ENCODE peak calls at places on chromosome 21, in six cellular contexts. One of them, this sample, is unnamed.

GRCh38 chr21:28944296-28944695 is 48.4 kb downstream of the LTN1 start:
- DNase-seq in SK-N-SH: no peak
- DNase-seq in GM12878: no peak
- DNase-seq in H1: no peak
- DNase-seq in K562: no peak
- DNase-seq in A549: no peak
- DNase-seq in this sample: peak

GRCh38 chr21:34834852-34835501 is 166.2 kb downstream of the CLIC6 start:
- DNase-seq in H1: no peak
- DNase-seq in K562: no peak
- DNase-seq in SK-N-SH: no peak
- DNase-seq in A549: no peak
- DNase-seq in GM12878: no peak
- DNase-seq in this sample: no peak

GRCh38 chr21:38913120-38913975 is 107.6 kb downstream of the ETS2 start:
- DNase-seq in GM12878: no peak
- DNase-seq in SK-N-SH: peak
- DNase-seq in K562: peak
- DNase-seq in H1: no peak
- DNase-seq in A549: peak
- DNase-seq in this sample: no peak

GRCh38 chr21:36149788-36150187 is 6.8 kb upstream of the DOP1B start:
- DNase-seq in K562: no peak
- DNase-seq in GM12878: no peak
- DNase-seq in SK-N-SH: no peak
- DNase-seq in H1: no peak
- DNase-seq in A549: no peak
- DNase-seq in this sample: no peak

GRCh38 chr21:44353200-44353970 is at the start of gene TRPM2:
- DNase-seq in K562: no peak
- DNase-seq in GM12878: no peak
- DNase-seq in SK-N-SH: no peak
- DNase-seq in H1: no peak
- DNase-seq in A549: no peak
- DNase-seq in this sample: no peak

GRCh38 chr21:40153351-40153750 is 286.1 kb downstream of the PCP4 start:
- DNase-seq in K562: no peak
- DNase-seq in H1: no peak
- DNase-seq in GM12878: no peak
- DNase-seq in A549: no peak
- DNase-seq in SK-N-SH: no peak
- DNase-seq in this sample: no peak

GRCh38 chr21:32726742-32727477 is 903 bp downstream of the SYNJ1 start:
- DNase-seq in SK-N-SH: peak
- DNase-seq in K562: peak
- DNase-seq in GM12878: no peak
- DNase-seq in A549: peak
- DNase-seq in H1: no peak
- DNase-seq in this sample: no peak

GRCh38 chr21:25838809-25839208 is 104.0 kb downstream of the GABPA start:
- DNase-seq in SK-N-SH: no peak
- DNase-seq in K562: no peak
- DNase-seq in A549: no peak
- DNase-seq in H1: no peak
- DNase-seq in GM12878: no peak
- DNase-seq in this sample: no peak

GRCh38 chr21:34830386-34831140 is 161.8 kb downstream of the CLIC6 start:
- DNase-seq in K562: no peak
- DNase-seq in H1: no peak
- DNase-seq in GM12878: no peak
- DNase-seq in A549: no peak
- DNase-seq in SK-N-SH: no peak
- DNase-seq in this sample: no peak

GRCh38 chr21:33433001-33433400 is 29.8 kb downstream of the IFNGR2 start:
- DNase-seq in A549: no peak
- DNase-seq in SK-N-SH: no peak
- DNase-seq in K562: no peak
- DNase-seq in H1: no peak
- DNase-seq in GM12878: no peak
- DNase-seq in this sample: no peak

GRCh38 chr21:21232320-21232719 is 234.1 kb downstream of the NCAM2 start:
- DNase-seq in SK-N-SH: peak
- DNase-seq in A549: no peak
- DNase-seq in K562: no peak
- DNase-seq in H1: no peak
- DNase-seq in GM12878: no peak
- DNase-seq in this sample: no peak

GRCh38 chr21:31813873-31814272 is 58.9 kb upstream of the HUNK start:
- DNase-seq in SK-N-SH: no peak
- DNase-seq in GM12878: no peak
- DNase-seq in A549: no peak
- DNase-seq in K562: peak
- DNase-seq in H1: no peak
- DNase-seq in this sample: no peak

GRCh38 chr21:20570824-20571232 is 427.4 kb upstream of the NCAM2 start:
- DNase-seq in GM12878: no peak
- DNase-seq in A549: no peak
- DNase-seq in K562: peak
- DNase-seq in SK-N-SH: no peak
- DNase-seq in H1: peak
- DNase-seq in this sample: no peak

GRCh38 chr21:19523731-19524130 is 1120.1 kb upstream of the TMPRSS15 start:
- DNase-seq in K562: no peak
- DNase-seq in H1: no peak
- DNase-seq in GM12878: no peak
- DNase-seq in SK-N-SH: no peak
- DNase-seq in A549: no peak
- DNase-seq in this sample: no peak

GRCh38 chr21:31873275-31873695 is 465 bp downstream of the HUNK start:
- DNase-seq in SK-N-SH: peak
- DNase-seq in K562: no peak
- DNase-seq in GM12878: no peak
- DNase-seq in A549: peak
- DNase-seq in H1: no peak
- DNase-seq in this sample: no peak

GRCh38 chr21:25895565-25896205 is 160.9 kb downstream of the GABPA start:
- DNase-seq in H1: no peak
- DNase-seq in A549: no peak
- DNase-seq in K562: peak
- DNase-seq in GM12878: no peak
- DNase-seq in SK-N-SH: peak
- DNase-seq in this sample: no peak

GRCh38 chr21:29431680-29432079 is 133.0 kb downstream of the BACH1 start:
- DNase-seq in K562: no peak
- DNase-seq in SK-N-SH: no peak
- DNase-seq in A549: no peak
- DNase-seq in GM12878: no peak
- DNase-seq in H1: no peak
- DNase-seq in this sample: no peak

GRCh38 chr21:33954395-33954794 is 38.8 kb upstream of the ATP5PO start:
- DNase-seq in GM12878: no peak
- DNase-seq in K562: no peak
- DNase-seq in A549: no peak
- DNase-seq in H1: no peak
- DNase-seq in SK-N-SH: no peak
- DNase-seq in this sample: no peak

GRCh38 chr21:33230518-33231324 is 983 bp downstream of the IFNAR2 start:
- DNase-seq in K562: peak
- DNase-seq in H1: peak
- DNase-seq in GM12878: no peak
- DNase-seq in SK-N-SH: peak
- DNase-seq in A549: peak
- DNase-seq in this sample: peak

GRCh38 chr21:38887062-38887686 is 81.4 kb downstream of the ETS2 start:
- DNase-seq in K562: no peak
- DNase-seq in SK-N-SH: no peak
- DNase-seq in GM12878: no peak
- DNase-seq in A549: no peak
- DNase-seq in H1: no peak
- DNase-seq in this sample: no peak

GRCh38 chr21:34126269-34126668 is 52.9 kb downstream of the MRPS6 start:
- DNase-seq in A549: no peak
- DNase-seq in SK-N-SH: no peak
- DNase-seq in GM12878: no peak
- DNase-seq in H1: no peak
- DNase-seq in K562: no peak
- DNase-seq in this sample: no peak

GRCh38 chr21:21045538-21045937 is 47.3 kb downstream of the NCAM2 start:
- DNase-seq in H1: no peak
- DNase-seq in A549: no peak
- DNase-seq in SK-N-SH: no peak
- DNase-seq in GM12878: no peak
- DNase-seq in K562: no peak
- DNase-seq in this sample: no peak

GRCh38 chr21:29179503-29179902 is 49.1 kb downstream of the MAP3K7CL start:
- DNase-seq in H1: no peak
- DNase-seq in A549: no peak
- DNase-seq in K562: no peak
- DNase-seq in GM12878: no peak
- DNase-seq in SK-N-SH: no peak
- DNase-seq in this sample: no peak

GRCh38 chr21:32298658-32299081 is at the start of gene MRAP:
- DNase-seq in A549: no peak
- DNase-seq in K562: no peak
- DNase-seq in H1: no peak
- DNase-seq in GM12878: no peak
- DNase-seq in SK-N-SH: no peak
- DNase-seq in this sample: no peak

GRCh38 chr21:36696390-36696639 is 2.6 kb upstream of the SIM2 start:
- DNase-seq in SK-N-SH: no peak
- DNase-seq in H1: no peak
- DNase-seq in K562: no peak
- DNase-seq in GM12878: no peak
- DNase-seq in A549: no peak
- DNase-seq in this sample: no peak

GRCh38 chr21:31503939-31504338 is 155.6 kb upstream of the SOD1 start:
- DNase-seq in K562: no peak
- DNase-seq in GM12878: no peak
- DNase-seq in SK-N-SH: no peak
- DNase-seq in H1: no peak
- DNase-seq in A549: no peak
- DNase-seq in this sample: no peak

GRCh38 chr21:34280389-34280795 is 83.4 kb upstream of the KCNE2 start:
- DNase-seq in K562: no peak
- DNase-seq in H1: no peak
- DNase-seq in SK-N-SH: no peak
- DNase-seq in A549: no peak
- DNase-seq in GM12878: no peak
- DNase-seq in this sample: no peak

GRCh38 chr21:39537571-39537970 is 75.2 kb upstream of the B3GALT5 start:
- DNase-seq in A549: no peak
- DNase-seq in SK-N-SH: no peak
- DNase-seq in K562: no peak
- DNase-seq in H1: peak
- DNase-seq in GM12878: no peak
- DNase-seq in this sample: no peak

GRCh38 chr21:34640858-34641257 is 25.9 kb upstream of the RCAN1 start:
- DNase-seq in H1: no peak
- DNase-seq in A549: peak
- DNase-seq in K562: no peak
- DNase-seq in GM12878: no peak
- DNase-seq in SK-N-SH: no peak
- DNase-seq in this sample: no peak

GRCh38 chr21:32138658-32139057 is 140.2 kb downstream of the MIS18A start:
- DNase-seq in A549: no peak
- DNase-seq in SK-N-SH: no peak
- DNase-seq in H1: no peak
- DNase-seq in K562: no peak
- DNase-seq in GM12878: no peak
- DNase-seq in this sample: no peak

GRCh38 chr21:39613029-39613934 is 542 bp downstream of the B3GALT5 start:
- DNase-seq in H1: no peak
- DNase-seq in A549: no peak
- DNase-seq in K562: no peak
- DNase-seq in SK-N-SH: peak
- DNase-seq in GM12878: no peak
- DNase-seq in this sample: no peak

DNA sequence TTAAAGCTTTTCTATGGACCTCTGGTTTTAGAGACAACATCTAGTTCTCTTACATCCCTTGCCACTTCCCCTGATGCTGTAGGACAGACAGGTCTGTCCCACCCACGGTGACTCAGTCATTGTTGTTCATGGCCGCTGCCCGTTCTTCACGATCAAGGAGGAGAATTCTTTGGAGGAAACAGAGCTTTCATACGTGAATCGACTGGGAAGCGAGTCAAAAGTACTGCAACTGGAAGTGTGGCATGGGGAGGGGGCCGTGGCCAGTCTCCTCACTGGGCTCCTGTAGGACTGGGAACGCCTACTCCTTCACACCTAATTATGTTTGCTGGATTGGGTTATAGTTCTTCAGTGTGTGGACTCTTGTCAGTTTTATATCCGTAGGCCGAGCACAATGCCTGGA is 4.4 kb upstream of the SLC37A1 start:
- DNase-seq in H1: no peak
- DNase-seq in SK-N-SH: no peak
- DNase-seq in A549: no peak
- DNase-seq in GM12878: no peak
- DNase-seq in K562: no peak
- DNase-seq in this sample: no peak
- TF ChIP-seq CHD2 in H1: no peak
- TF ChIP-seq CHD2 in SK-N-SH: no peak
- TF ChIP-seq CHD2 in A549: no peak
- TF ChIP-seq CHD2 in GM12878: no peak
- TF ChIP-seq CHD2 in K562: no peak
- TF ChIP-seq CHD2 in this sample: no peak

GRCh38 chr21:17903029-17903806 is 84.1 kb upstream of the C21orf91 start:
- DNase-seq in A549: no peak
- DNase-seq in H1: no peak
- DNase-seq in K562: no peak
- DNase-seq in SK-N-SH: peak
- DNase-seq in GM12878: no peak
- DNase-seq in this sample: no peak
- TF ChIP-seq CHD2 in A549: no peak
- TF ChIP-seq CHD2 in H1: no peak
- TF ChIP-seq CHD2 in K562: no peak
- TF ChIP-seq CHD2 in SK-N-SH: no peak
- TF ChIP-seq CHD2 in GM12878: no peak
- TF ChIP-seq CHD2 in this sample: no peak

DNA sequence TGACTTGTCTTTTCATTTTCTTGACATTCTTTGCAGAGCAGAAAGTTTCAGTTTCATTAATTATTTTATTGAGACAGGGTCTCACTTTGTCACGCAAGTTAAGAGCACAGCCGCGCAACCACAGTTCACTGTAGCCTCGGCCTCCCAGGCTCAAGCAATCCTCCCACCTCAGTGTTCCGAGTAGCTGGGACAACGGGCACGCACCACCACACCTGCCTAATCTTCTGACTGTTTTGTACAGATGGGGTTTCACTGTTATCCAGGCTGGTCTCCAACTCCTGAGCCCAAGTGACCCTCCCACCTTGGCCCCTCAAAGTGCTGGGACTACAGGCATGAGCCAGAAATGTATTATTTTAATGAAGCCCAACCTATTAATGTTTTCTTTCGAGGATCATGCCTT is 3.0 kb upstream of the SPATC1L start:
- DNase-seq in K562: no peak
- DNase-seq in H1: no peak
- DNase-seq in SK-N-SH: no peak
- DNase-seq in A549: no peak
- DNase-seq in GM12878: no peak
- DNase-seq in this sample: no peak
- TF ChIP-seq CHD2 in K562: no peak
- TF ChIP-seq CHD2 in H1: no peak
- TF ChIP-seq CHD2 in SK-N-SH: no peak
- TF ChIP-seq CHD2 in A549: no peak
- TF ChIP-seq CHD2 in GM12878: no peak
- TF ChIP-seq CHD2 in this sample: no peak

GRCh38 chr21:24076179-24076578 is 1531.1 kb downstream of the MRPL39 start:
- DNase-seq in K562: no peak
- DNase-seq in GM12878: no peak
- DNase-seq in SK-N-SH: no peak
- DNase-seq in A549: no peak
- DNase-seq in H1: no peak
- DNase-seq in this sample: no peak
- TF ChIP-seq CHD2 in K562: no peak
- TF ChIP-seq CHD2 in GM12878: no peak
- TF ChIP-seq CHD2 in SK-N-SH: no peak
- TF ChIP-seq CHD2 in A549: no peak
- TF ChIP-seq CHD2 in H1: no peak
- TF ChIP-seq CHD2 in this sample: no peak

This sample was measured in HepG2.